ENCODE peak calls at places on chromosomes 4 and X, in six cellular contexts. G is CD14-positive monocyte, S is HFF-Myc, Z is NCI-H748 treated with DMSO at 0.1 percent for 48 hours, H is astrocyte of the hippocampus, R is hepatic stellate cell. L is an unnamed sample.

GRCh38 chr4:184448828-184449227 is 25.5 kb downstream of the IRF2 start:
- DNase-seq in H (peak; percentile 62), G (no peak), S (no peak), R (peak; percentile 88), Z (no peak), L (peak; percentile 85)

GRCh38 chr4:88841635-88842034 is 144.0 kb upstream of the NAP1L5 start:
- DNase-seq in S (peak; percentile 25), R (no peak), Z (no peak), G (no peak), H (no peak), L (no peak)

GRCh38 chrX:2831471-2832228 is 2.9 kb downstream of the GYG2 start:
- DNase-seq in S (no peak), H (no peak), R (no peak), Z (no peak), G (no peak), L (no peak)

GRCh38 chr4:98661356-98662054 is 3.1 kb upstream of the TSPAN5 start:
- DNase-seq in Z (no peak), S (no peak), G (no peak), H (no peak), R (no peak), L (no peak)

GRCh38 chr4:184854673-184855072 is 28.9 kb upstream of the ACSL1 start:
- DNase-seq in G (peak; percentile 88), S (no peak), H (no peak), R (no peak), Z (no peak), L (no peak)

GRCh38 chr4:2830632-2831610 is 12.7 kb upstream of the ADD1 start:
- DNase-seq in S (no peak), Z (no peak), H (no peak), R (no peak), G (peak; percentile 45), L (no peak)

GRCh38 chr4:7199771-7200441 is 7.6 kb downstream of the SORCS2 start:
- DNase-seq in H (no peak), S (no peak), G (peak; percentile 10), R (no peak), Z (no peak), L (no peak)

GRCh38 chr4:37471971-37472370 is 214.2 kb downstream of the RELL1 start:
- DNase-seq in G (no peak), S (no peak), H (no peak), Z (no peak), R (no peak), L (no peak)

GRCh38 chr4:88661724-88662123 is 35.9 kb downstream of the NAP1L5 start:
- DNase-seq in G (no peak), Z (no peak), R (peak; percentile 38), H (peak; percentile 57), S (peak; percentile 41), L (peak; percentile 21)

GRCh38 chr4:156929706-156930105 is 41.9 kb downstream of the PDGFC start:
- DNase-seq in R (no peak), Z (no peak), S (no peak), H (no peak), G (no peak), L (no peak)

GRCh38 chr4:18042012-18042411 is 20.5 kb upstream of the LCORL start:
- DNase-seq in R (no peak), H (no peak), S (no peak), Z (no peak), G (no peak), L (no peak)

GRCh38 chr4:73676881-73677323 is 56.7 kb upstream of the RASSF6 start:
- DNase-seq in R (no peak), Z (no peak), S (no peak), H (peak; percentile 32), G (no peak), L (peak; percentile 36)

GRCh38 chrX:150211988-150212387 is 151.1 kb upstream of the MAMLD1 start:
- DNase-seq in S (no peak), R (no peak), Z (no peak), H (no peak), G (no peak), L (peak; percentile 8)

GRCh38 chr4:5009796-5010195 is 9.5 kb downstream of the CYTL1 start:
- DNase-seq in S (no peak), R (no peak), G (no peak), Z (no peak), H (no peak), L (no peak)

GRCh38 chr4:5142726-5143125 is 91.4 kb downstream of the STK32B start:
- DNase-seq in S (peak; percentile 12), G (no peak), R (peak; percentile 11), H (peak; percentile 47), Z (no peak), L (peak; percentile 38)

GRCh38 chr4:186807809-186808634 is 84.4 kb upstream of the FAT1 start:
- DNase-seq in S (no peak), H (peak; percentile 57), G (no peak), R (no peak), Z (no peak), L (no peak)

GRCh38 chrX:101108293-101108692 is 10.3 kb downstream of the CENPI start:
- DNase-seq in S (no peak), H (no peak), Z (no peak), G (no peak), R (no peak), L (no peak)

GRCh38 chr4:139200506-139200905 is 23.5 kb upstream of the ELF2 start:
- DNase-seq in H (no peak), S (no peak), Z (no peak), G (no peak), R (no peak), L (no peak)

GRCh38 chr4:88681209-88681608 is 16.4 kb downstream of the NAP1L5 start:
- DNase-seq in G (no peak), S (no peak), Z (no peak), H (no peak), R (no peak), L (no peak)

GRCh38 chr4:174550541-174550940 is 28.3 kb upstream of the HPGD start:
- DNase-seq in R (no peak), H (peak; percentile 3), S (no peak), G (no peak), Z (no peak), L (no peak)

L was measured in AG08396.